ENCODE peak calls at places on chromosome 21, in six cellular contexts. One of them, this sample, is unnamed. For H4K20me1, the result is how much of the 10 kb centered on the place peaks cover.

GRCh38 chr21:45329261-45330074 is 41.8 kb upstream of the POFUT2 start:
- DNase-seq in PC-9: peak
- DNase-seq in neural progenitor cell: no peak
- DNase-seq in GM23338: no peak
- DNase-seq in PC-3: peak
- DNase-seq in fibroblast of lung: no peak
- DNase-seq in this sample: no peak

GRCh38 chr21:28018741-28019669 is 973.7 kb downstream of the LTN1 start:
- DNase-seq in PC-9: peak
- DNase-seq in neural progenitor cell: no peak
- DNase-seq in GM23338: peak
- DNase-seq in PC-3: peak
- DNase-seq in fibroblast of lung: peak
- DNase-seq in this sample: no peak

GRCh38 chr21:45592208-45592619 is 50.0 kb upstream of the SLC19A1 start:
- DNase-seq in PC-9: no peak
- DNase-seq in neural progenitor cell: no peak
- DNase-seq in GM23338: no peak
- DNase-seq in PC-3: no peak
- DNase-seq in fibroblast of lung: no peak
- DNase-seq in this sample: no peak

GRCh38 chr21:46665566-46665965 is 30.1 kb downstream of the PRMT2 start:
- DNase-seq in PC-9: no peak
- DNase-seq in neural progenitor cell: no peak
- DNase-seq in GM23338: no peak
- DNase-seq in PC-3: no peak
- DNase-seq in fibroblast of lung: no peak
- DNase-seq in this sample: no peak

GRCh38 chr21:38203229-38203628 is 53.6 kb upstream of the KCNJ15 start:
- DNase-seq in PC-9: no peak
- DNase-seq in neural progenitor cell: no peak
- DNase-seq in GM23338: no peak
- DNase-seq in PC-3: no peak
- DNase-seq in fibroblast of lung: no peak
- DNase-seq in this sample: no peak

GRCh38 chr21:20882462-20883415 is 115.5 kb upstream of the NCAM2 start:
- DNase-seq in PC-9: peak
- DNase-seq in neural progenitor cell: peak
- DNase-seq in GM23338: peak
- DNase-seq in PC-3: peak
- DNase-seq in fibroblast of lung: peak
- DNase-seq in this sample: no peak

GRCh38 chr21:46564391-46564790 is 40.5 kb downstream of the S100B start:
- DNase-seq in PC-9: no peak
- DNase-seq in neural progenitor cell: no peak
- DNase-seq in GM23338: no peak
- DNase-seq in PC-3: peak
- DNase-seq in fibroblast of lung: no peak
- DNase-seq in this sample: no peak

GRCh38 chr21:38965910-38966504 is 160.3 kb downstream of the ETS2 start:
- DNase-seq in PC-9: peak
- DNase-seq in neural progenitor cell: peak
- DNase-seq in GM23338: peak
- DNase-seq in PC-3: no peak
- DNase-seq in fibroblast of lung: peak
- DNase-seq in this sample: no peak

GRCh38 chr21:44318489-44319285 is 18.8 kb downstream of the PFKL start:
- DNase-seq in PC-9: no peak
- DNase-seq in neural progenitor cell: no peak
- DNase-seq in GM23338: no peak
- DNase-seq in PC-3: no peak
- DNase-seq in fibroblast of lung: no peak
- DNase-seq in this sample: no peak
- H4K20me1 ChIP-seq in PC-9: under half
- H4K20me1 ChIP-seq in neural progenitor cell: under half
- H4K20me1 ChIP-seq in GM23338: under half
- H4K20me1 ChIP-seq in PC-3: under half
- H4K20me1 ChIP-seq in fibroblast of lung: under half
- H4K20me1 ChIP-seq in this sample: under half

DNA sequence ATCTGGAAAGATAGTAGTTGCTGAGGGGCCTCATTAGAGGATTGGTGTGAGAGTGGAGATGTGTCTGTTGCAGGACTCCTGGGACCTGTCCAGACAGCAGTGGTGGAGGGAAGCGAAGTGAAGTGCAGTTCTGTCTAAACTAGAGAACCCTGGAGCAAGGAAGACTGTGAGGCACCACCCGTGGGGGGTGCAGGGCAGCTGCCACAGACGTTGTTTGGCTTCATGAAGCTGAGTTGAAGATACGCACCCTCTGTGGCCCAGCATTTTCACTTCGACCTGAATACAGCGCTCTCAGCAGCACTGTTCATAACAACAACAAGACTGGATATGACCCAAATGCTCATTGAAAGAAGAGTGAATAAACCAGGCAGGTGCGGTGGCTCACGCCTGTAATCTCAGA is 29.3 kb downstream of the ABCG1 start:
- DNase-seq in PC-9: no peak
- DNase-seq in neural progenitor cell: no peak
- DNase-seq in GM23338: no peak
- DNase-seq in PC-3: no peak
- DNase-seq in fibroblast of lung: no peak
- DNase-seq in this sample: no peak
- H4K20me1 ChIP-seq in PC-9: under half
- H4K20me1 ChIP-seq in neural progenitor cell: under half
- H4K20me1 ChIP-seq in GM23338: under half
- H4K20me1 ChIP-seq in PC-3: under half
- H4K20me1 ChIP-seq in fibroblast of lung: under half
- H4K20me1 ChIP-seq in this sample: under half

DNA sequence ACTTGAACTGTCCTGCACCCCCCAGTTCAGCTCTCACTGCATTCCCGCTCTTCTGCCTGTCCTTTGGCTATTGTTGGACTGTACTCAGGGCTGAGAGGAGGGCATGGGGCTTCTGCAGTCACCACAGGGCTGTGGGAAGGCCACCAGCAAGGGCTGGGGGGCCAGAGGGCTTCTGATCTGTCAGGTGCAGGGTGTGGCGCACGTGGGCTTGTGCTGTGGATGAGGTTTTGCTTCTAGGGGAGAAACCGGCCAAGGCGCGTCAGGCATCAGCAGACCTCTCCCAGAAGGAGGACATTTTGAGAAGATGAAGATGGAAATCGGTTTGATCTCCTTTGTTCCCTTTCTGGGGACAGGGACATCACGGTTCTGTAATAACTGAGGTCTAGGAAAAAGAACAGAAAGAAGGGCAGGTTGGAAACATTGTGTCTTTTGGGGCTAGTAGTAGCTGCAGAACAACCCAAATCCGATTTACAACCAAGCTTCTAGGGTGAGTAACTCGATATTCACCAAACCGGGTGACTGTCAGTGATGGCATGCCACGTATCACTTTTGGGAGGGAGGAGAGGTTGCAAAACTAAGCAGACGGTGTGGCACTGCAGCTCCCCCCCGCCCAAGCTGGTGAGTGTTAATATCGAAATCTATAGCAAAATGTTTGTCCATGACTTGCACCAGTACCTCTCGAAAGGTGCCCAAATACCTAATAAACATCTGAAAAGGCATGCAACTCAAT is 40.9 kb downstream of the AGPAT3 start:
- DNase-seq in PC-9: no peak
- DNase-seq in neural progenitor cell: no peak
- DNase-seq in GM23338: no peak
- DNase-seq in PC-3: no peak
- DNase-seq in fibroblast of lung: no peak
- DNase-seq in this sample: no peak
- H4K20me1 ChIP-seq in PC-9: under half
- H4K20me1 ChIP-seq in neural progenitor cell: under half
- H4K20me1 ChIP-seq in GM23338: under half
- H4K20me1 ChIP-seq in PC-3: under half
- H4K20me1 ChIP-seq in fibroblast of lung: under half
- H4K20me1 ChIP-seq in this sample: half or more

GRCh38 chr21:34795152-34796141 is 126.7 kb downstream of the CLIC6 start:
- DNase-seq in PC-9: no peak
- DNase-seq in neural progenitor cell: no peak
- DNase-seq in GM23338: no peak
- DNase-seq in PC-3: peak
- DNase-seq in fibroblast of lung: peak
- DNase-seq in this sample: peak
- H4K20me1 ChIP-seq in PC-9: under half
- H4K20me1 ChIP-seq in neural progenitor cell: under half
- H4K20me1 ChIP-seq in GM23338: under half
- H4K20me1 ChIP-seq in PC-3: under half
- H4K20me1 ChIP-seq in fibroblast of lung: under half
- H4K20me1 ChIP-seq in this sample: half or more

DNA sequence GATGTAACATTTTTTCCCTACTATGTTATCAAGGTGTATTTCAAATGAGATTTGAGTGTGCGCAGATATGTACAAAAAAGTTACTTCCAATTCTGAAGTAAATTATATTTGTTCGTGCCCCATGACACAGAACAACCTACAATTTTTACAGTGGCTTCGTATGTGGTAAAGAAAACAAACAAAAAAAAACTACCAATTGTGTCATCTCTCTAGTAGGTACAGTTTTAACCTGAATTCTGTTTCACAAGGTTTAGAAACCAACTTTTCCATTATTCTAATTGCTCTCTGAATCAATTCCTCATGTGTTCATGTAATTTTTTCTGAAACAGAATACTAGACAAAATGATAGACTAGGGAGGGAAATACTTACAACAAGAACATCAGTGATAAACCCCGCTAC is 7.4 kb downstream of the SCAF4 start:
- DNase-seq in PC-9: no peak
- DNase-seq in neural progenitor cell: no peak
- DNase-seq in GM23338: no peak
- DNase-seq in PC-3: no peak
- DNase-seq in fibroblast of lung: no peak
- DNase-seq in this sample: no peak
- H4K20me1 ChIP-seq in PC-9: half or more
- H4K20me1 ChIP-seq in neural progenitor cell: half or more
- H4K20me1 ChIP-seq in GM23338: half or more
- H4K20me1 ChIP-seq in PC-3: half or more
- H4K20me1 ChIP-seq in fibroblast of lung: under half
- H4K20me1 ChIP-seq in this sample: half or more

DNA sequence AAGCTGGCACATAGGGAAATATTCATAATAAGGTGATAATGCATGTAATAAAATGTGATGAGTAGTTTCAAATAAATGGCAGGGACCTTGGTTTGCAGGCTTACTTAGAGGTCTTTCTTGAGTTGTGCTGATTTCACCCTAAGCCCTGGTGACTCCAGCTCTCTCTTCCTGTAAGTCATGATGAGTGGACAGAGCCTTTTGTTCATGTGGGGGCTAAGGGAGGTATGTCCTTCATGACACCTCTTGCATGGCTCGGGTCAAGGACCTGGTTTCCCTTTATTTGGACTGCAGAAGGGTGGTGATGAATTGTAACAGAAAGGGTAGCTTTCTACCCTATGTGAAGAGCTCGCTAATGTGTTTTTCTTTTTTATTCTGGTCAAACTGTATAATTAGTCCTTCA is 166.8 kb downstream of the GABPA start:
- DNase-seq in PC-9: no peak
- DNase-seq in neural progenitor cell: no peak
- DNase-seq in GM23338: no peak
- DNase-seq in PC-3: peak
- DNase-seq in fibroblast of lung: no peak
- DNase-seq in this sample: no peak
- H4K20me1 ChIP-seq in PC-9: under half
- H4K20me1 ChIP-seq in neural progenitor cell: under half
- H4K20me1 ChIP-seq in GM23338: under half
- H4K20me1 ChIP-seq in PC-3: under half
- H4K20me1 ChIP-seq in fibroblast of lung: under half
- H4K20me1 ChIP-seq in this sample: under half

GRCh38 chr21:34792504-34793089 is 123.8 kb downstream of the CLIC6 start:
- DNase-seq in PC-9: no peak
- DNase-seq in neural progenitor cell: no peak
- DNase-seq in GM23338: no peak
- DNase-seq in PC-3: no peak
- DNase-seq in fibroblast of lung: no peak
- DNase-seq in this sample: no peak
- H4K20me1 ChIP-seq in PC-9: under half
- H4K20me1 ChIP-seq in neural progenitor cell: under half
- H4K20me1 ChIP-seq in GM23338: under half
- H4K20me1 ChIP-seq in PC-3: under half
- H4K20me1 ChIP-seq in fibroblast of lung: under half
- H4K20me1 ChIP-seq in this sample: under half

This sample was measured in astrocyte.